ENCODE peak calls at places on chromosomes 5 and 9, in five cellular contexts. F, U, N, D and J are unnamed samples.

GRCh38 chr5:91383956-91384300 is 811 bp upstream of the ARRDC3 start:
- DNase-seq in F (no peak), U (peak), N (no peak), D (no peak), J (peak)

GRCh38 chr9:105425817-105426433 is 21.9 kb upstream of the FSD1L start:
- DNase-seq in F (no peak), U (peak), N (no peak), D (no peak), J (no peak)

GRCh38 chr9:123611228-123611627 is 255.2 kb downstream of the CRB2 start:
- DNase-seq in F (peak), U (no peak), N (peak), D (no peak), J (no peak)

GRCh38 chr9:121380941-121381340 is 10.9 kb upstream of the STOM start:
- DNase-seq in F (no peak), U (no peak), N (no peak), D (no peak), J (no peak)

GRCh38 chr9:6852243-6852963 is 94.6 kb downstream of the KDM4C start:
- DNase-seq in F (no peak), U (no peak), N (peak), D (no peak), J (no peak)

GRCh38 chr5:80960531-80961375 is 590 bp downstream of the RASGRF2 start:
- DNase-seq in F (no peak), U (peak), N (no peak), D (peak), J (no peak)

GRCh38 chr5:104355350-104355749 is 792.8 kb upstream of the NUDT12 start:
- DNase-seq in F (no peak), U (no peak), N (no peak), D (no peak), J (no peak)

GRCh38 chr5:123670981-123671557 is 159.1 kb downstream of the CSNK1G3 start:
- DNase-seq in F (no peak), U (peak), N (no peak), D (peak), J (peak)

GRCh38 chr9:136943291-136944093 is 1.0 kb downstream of the FBXW5 start:
- DNase-seq in F (no peak), U (peak), N (no peak), D (no peak), J (no peak)